ENCODE peak calls at places on chromosome 1, in four cellular contexts. T is heart right ventricle, R is activated T-cell treated with anti-CD3 and anti-CD28 coated beads for 1 hour, H is GM23248. V is an unnamed sample.

GRCh38 chr1:17858027-17858426 is 102.9 kb downstream of the ACTL8 start:
- DNase-seq in H (no peak), R (no peak), T (no peak), V (no peak)

GRCh38 chr1:243273945-243274344 is 18.1 kb downstream of the SDCCAG8 start:
- DNase-seq in T (no peak), R (no peak), H (no peak), V (no peak)

GRCh38 chr1:156090138-156090821 is 8.0 kb upstream of the MEX3A start:
- DNase-seq in T (no peak), H (no peak), R (no peak), V (no peak)

GRCh38 chr1:212611000-212611636 is 2.6 kb downstream of the ATF3 start:
- DNase-seq in R (no peak), T (no peak), H (no peak), V (no peak)

GRCh38 chr1:25774921-25775774 is 24.8 kb upstream of the SELENON start:
- DNase-seq in H (no peak), T (no peak), R (peak), V (no peak)

GRCh38 chr1:2972011-2972878 is 49.0 kb upstream of the ACTRT2 start:
- DNase-seq in T (no peak), H (no peak), R (no peak), V (peak)

GRCh38 chr1:197737916-197738315 is 37.4 kb downstream of the DENND1B start:
- DNase-seq in R (no peak), T (no peak), H (no peak), V (no peak)

GRCh38 chr1:76145332-76145731 is 70.8 kb downstream of the ST6GALNAC3 start:
- DNase-seq in T (no peak), H (no peak), R (no peak), V (no peak)

GRCh38 chr1:31054349-31054748 is 11.2 kb downstream of the PUM1 start:
- DNase-seq in R (no peak), T (no peak), H (peak), V (no peak)

GRCh38 chr1:185155600-185156320 is 993 bp downstream of the TRMT1L start:
- DNase-seq in T (no peak), H (peak), R (no peak), V (no peak)

GRCh38 chr1:25208561-25209222 is 23.6 kb downstream of the SYF2 start:
- DNase-seq in T (no peak), H (no peak), R (no peak), V (no peak)

GRCh38 chr1:161066694-161067093 is 3.0 kb downstream of the ARHGAP30 start:
- DNase-seq in T (no peak), H (no peak), R (no peak), V (no peak)

GRCh38 chr1:182784556-182785171 is 4.9 kb upstream of the NPL start:
- DNase-seq in H (peak), T (no peak), R (no peak), V (no peak)

GRCh38 chr1:85806236-85806965 is 98.2 kb upstream of the ZNHIT6 start:
- DNase-seq in T (no peak), H (peak), R (no peak), V (no peak)

GRCh38 chr1:246699095-246699735 is 25.0 kb upstream of the SCCPDH start:
- DNase-seq in R (peak), H (peak), T (peak), V (peak)

GRCh38 chr1:154759196-154759595 is 110.9 kb downstream of the KCNN3 start:
- DNase-seq in H (no peak), T (no peak), R (peak), V (no peak)

GRCh38 chr1:110879758-110880606 is 7.0 kb downstream of the CD53 start:
- DNase-seq in R (no peak), T (no peak), H (peak), V (no peak)

GRCh38 chr1:162554258-162554657 is 7.3 kb upstream of the UAP1 start:
- DNase-seq in T (no peak), H (peak), R (no peak), V (no peak)

GRCh38 chr1:205052689-205053088 is 9.7 kb downstream of the CNTN2 start:
- DNase-seq in H (no peak), R (no peak), T (no peak), V (no peak)

GRCh38 chr1:54337928-54338327 is 68.3 kb downstream of the SSBP3 start:
- DNase-seq in T (no peak), R (no peak), H (peak), V (peak)

GRCh38 chr1:6445062-6445763 is 20.6 kb downstream of the ESPN start:
- DNase-seq in T (peak), H (peak), R (no peak), V (no peak)

GRCh38 chr1:106680922-106681321 is 375.6 kb upstream of the PRMT6 start:
- DNase-seq in R (no peak), H (no peak), T (no peak), V (no peak)

GRCh38 chr1:78836736-78837135 is 169.8 kb downstream of the ADGRL4 start:
- DNase-seq in T (no peak), H (peak), R (no peak), V (no peak)

GRCh38 chr1:234148816-234149215 is 224.4 kb upstream of the COA6 start:
- DNase-seq in T (no peak), H (no peak), R (no peak), V (no peak)

GRCh38 chr1:156803086-156803851 is 13.4 kb downstream of the SH2D2A start:
- DNase-seq in H (no peak), T (no peak), R (no peak), V (no peak)

GRCh38 chr1:186155594-186155993 is 219.5 kb downstream of the TPR start:
- DNase-seq in T (no peak), R (no peak), H (peak), V (no peak)

GRCh38 chr1:202571719-202572339 is 138.4 kb downstream of the SYT2 start:
- DNase-seq in H (peak), T (no peak), R (no peak), V (no peak)

GRCh38 chr1:92274939-92275338 is 23.8 kb downstream of the GLMN start:
- DNase-seq in T (no peak), R (no peak), H (peak), V (no peak)

GRCh38 chr1:156546267-156546666 is 26.1 kb downstream of the IQGAP3 start:
- DNase-seq in T (no peak), H (peak), R (no peak), V (no peak)

GRCh38 chr1:16348414-16349182 is 3.7 kb downstream of the FBXO42 start:
- DNase-seq in H (peak), R (no peak), T (no peak), V (peak)

GRCh38 chr1:152917794-152918193 is 9.4 kb downstream of the IVL start:
- DNase-seq in R (no peak), T (no peak), H (peak), V (no peak)